ENCODE peak calls at places on chromosomes 3 and 15, in seven cellular contexts. F is endothelial cell, D is IMR-90, Z is heart right ventricle, S is sigmoid colon, L is GM10248, J is kidney epithelial cell. C is an unnamed sample.

GRCh38 chr3:32873491-32874130 is 55.8 kb downstream of the TRIM71 start:
- DNase-seq in F (no peak), D (no peak), Z (no peak), S (no peak), L (no peak), J (no peak), C (no peak)

GRCh38 chr15:63389902-63390301 is 8.3 kb upstream of the CA12 start:
- DNase-seq in F (no peak), D (no peak), Z (peak), S (no peak), L (no peak), J (no peak), C (peak)

GRCh38 chr3:155233213-155233612 is 60.3 kb downstream of the STRIT1 start:
- DNase-seq in F (no peak), D (peak), Z (no peak), S (peak), L (no peak), J (peak), C (peak)

GRCh38 chr3:104564045-104564643 is 802.6 kb upstream of the ALCAM start:
- DNase-seq in F (peak), D (peak), Z (no peak), S (no peak), L (no peak), J (no peak), C (peak)

GRCh38 chr15:86336051-86336788 is 256.5 kb downstream of the AGBL1 start:
- DNase-seq in F (no peak), D (no peak), Z (no peak), S (no peak), L (no peak), J (peak), C (no peak)

GRCh38 chr15:73685561-73685960 is 1.4 kb downstream of the CD276 start:
- DNase-seq in F (no peak), D (peak), Z (no peak), S (no peak), L (no peak), J (no peak), C (no peak)

GRCh38 chr15:70289191-70289955 is 191.7 kb upstream of the TLE3 start:
- DNase-seq in F (no peak), D (no peak), Z (no peak), S (peak), L (no peak), J (no peak), C (peak)

GRCh38 chr15:25246641-25247417 is 192.0 kb downstream of the UBE3A start:
- DNase-seq in F (peak), D (no peak), Z (peak), S (peak), L (no peak), J (no peak), C (no peak)

GRCh38 chr3:106228271-106228670 is 359.5 kb upstream of the CBLB start:
- DNase-seq in F (no peak), D (no peak), Z (no peak), S (no peak), L (no peak), J (no peak), C (no peak)

GRCh38 chr3:192571197-192571791 is 156.0 kb downstream of the FGF12 start:
- DNase-seq in F (no peak), D (peak), Z (peak), S (peak), L (no peak), J (no peak), C (peak)

GRCh38 chr3:87766736-87767135 is 292.1 kb downstream of the CGGBP1 start:
- DNase-seq in F (no peak), D (no peak), Z (no peak), S (no peak), L (no peak), J (no peak), C (no peak)

GRCh38 chr15:44541282-44541958 is 4.5 kb downstream of the EIF3J start:
- DNase-seq in F (no peak), D (peak), Z (no peak), S (no peak), L (no peak), J (no peak), C (peak)

GRCh38 chr15:73887481-73887880 is 14.1 kb downstream of the TBC1D21 start:
- DNase-seq in F (no peak), D (no peak), Z (no peak), S (no peak), L (no peak), J (no peak), C (no peak)

GRCh38 chr15:72197460-72198409 is at the start of gene GRAMD2A:
- DNase-seq in F (peak), D (no peak), Z (no peak), S (no peak), L (peak), J (no peak), C (no peak)

GRCh38 chr15:76206325-76206976 is 104.8 kb downstream of the ETFA start:
- DNase-seq in F (no peak), D (peak), Z (peak), S (peak), L (no peak), J (peak), C (peak)

GRCh38 chr3:62876064-62876463 is 848 bp upstream of the CADPS start:
- DNase-seq in F (peak), D (peak), Z (peak), S (no peak), L (peak), J (peak), C (no peak)

GRCh38 chr3:72661115-72661457 is 187.2 kb downstream of the SHQ1 start:
- DNase-seq in F (no peak), D (peak), Z (peak), S (peak), L (no peak), J (peak), C (peak)

GRCh38 chr3:184077881-184078280 is 19.0 kb upstream of the HTR3E start:
- DNase-seq in F (no peak), D (no peak), Z (no peak), S (no peak), L (no peak), J (no peak), C (no peak)

GRCh38 chr3:172946061-172946460 is 195.0 kb downstream of the SPATA16 start:
- DNase-seq in F (no peak), D (no peak), Z (no peak), S (no peak), L (no peak), J (no peak), C (no peak)

GRCh38 chr3:29764603-29765254 is 483.9 kb downstream of the RBMS3 start:
- DNase-seq in F (no peak), D (peak), Z (no peak), S (no peak), L (no peak), J (no peak), C (peak)

GRCh38 chr15:38378162-38378560 is 75.8 kb upstream of the FAM98B start:
- DNase-seq in F (peak), D (peak), Z (peak), S (peak), L (no peak), J (no peak), C (no peak)

GRCh38 chr15:69861331-69862171 is 236.2 kb downstream of the TLE3 start:
- DNase-seq in F (no peak), D (peak), Z (no peak), S (no peak), L (no peak), J (no peak), C (no peak)

DNA sequence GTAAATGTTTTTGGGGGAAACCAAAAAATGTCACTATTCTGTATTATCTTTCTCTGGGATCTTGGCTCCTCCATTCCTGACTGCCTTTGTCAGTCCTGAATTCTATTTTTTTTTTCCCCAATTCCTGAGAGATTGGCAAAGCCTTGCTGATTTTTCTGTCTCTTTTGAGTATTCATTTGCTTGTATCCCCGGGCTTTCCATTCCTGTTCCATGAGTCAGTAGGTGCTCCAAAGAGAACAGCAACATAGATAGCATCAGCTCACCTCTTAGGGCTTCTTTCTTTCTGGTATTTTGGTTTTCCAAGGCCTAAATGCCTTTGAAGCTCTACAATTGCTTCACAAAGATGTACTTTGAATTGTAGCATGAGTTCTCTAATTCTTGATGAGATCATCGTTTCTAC is 271.7 kb upstream of the LRRC3B start:
- DNase-seq in F (no peak), D (no peak), Z (no peak), S (no peak), L (no peak), J (peak), C (no peak)
- TF ChIP-seq CTCF in F (no peak), D (no peak), Z (no peak), S (no peak), L (no peak), J (no peak), C (no peak)

DNA sequence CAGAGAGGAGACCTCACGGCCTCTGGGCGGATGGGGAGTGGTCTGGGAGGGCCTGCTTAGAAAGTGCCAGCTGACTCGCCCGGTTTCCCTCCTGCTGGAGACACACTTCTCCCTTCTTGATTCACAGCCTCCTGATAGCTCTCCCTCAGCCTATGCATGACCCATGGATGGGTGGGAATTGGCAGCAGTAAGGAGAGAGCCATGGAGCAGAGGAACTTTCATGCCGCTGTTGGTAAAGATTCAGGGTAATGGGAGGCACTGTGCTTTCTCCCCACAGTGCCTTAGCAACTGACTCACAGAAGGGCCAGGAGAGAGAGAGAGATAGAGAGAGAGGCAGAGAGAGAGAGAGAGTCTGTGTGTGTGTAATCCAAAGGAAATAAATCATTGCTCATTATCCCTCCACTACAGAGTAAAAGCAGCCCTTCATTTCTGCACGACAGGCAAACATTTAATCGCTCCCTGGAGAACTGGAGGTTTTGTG is 82.9 kb downstream of the SEMA5B start:
- DNase-seq in F (no peak), D (no peak), Z (no peak), S (no peak), L (no peak), J (no peak), C (no peak)
- TF ChIP-seq CTCF in F (no peak), D (no peak), Z (no peak), S (no peak), L (no peak), J (no peak), C (no peak)

GRCh38 chr3:36842275-36842674 is 77.9 kb upstream of the DCLK3 start:
- DNase-seq in F (no peak), D (no peak), Z (no peak), S (no peak), L (no peak), J (no peak), C (no peak)

GRCh38 chr3:36840453-36840921 is 76.1 kb upstream of the DCLK3 start:
- DNase-seq in F (no peak), D (no peak), Z (peak), S (no peak), L (no peak), J (no peak), C (no peak)

GRCh38 chr3:36833160-36833814 is 68.9 kb upstream of the DCLK3 start:
- DNase-seq in F (no peak), D (no peak), Z (no peak), S (no peak), L (no peak), J (no peak), C (no peak)

GRCh38 chr3:36832406-36832805 is 68.1 kb upstream of the DCLK3 start:
- DNase-seq in F (no peak), D (no peak), Z (no peak), S (no peak), L (no peak), J (no peak), C (no peak)

DNA sequence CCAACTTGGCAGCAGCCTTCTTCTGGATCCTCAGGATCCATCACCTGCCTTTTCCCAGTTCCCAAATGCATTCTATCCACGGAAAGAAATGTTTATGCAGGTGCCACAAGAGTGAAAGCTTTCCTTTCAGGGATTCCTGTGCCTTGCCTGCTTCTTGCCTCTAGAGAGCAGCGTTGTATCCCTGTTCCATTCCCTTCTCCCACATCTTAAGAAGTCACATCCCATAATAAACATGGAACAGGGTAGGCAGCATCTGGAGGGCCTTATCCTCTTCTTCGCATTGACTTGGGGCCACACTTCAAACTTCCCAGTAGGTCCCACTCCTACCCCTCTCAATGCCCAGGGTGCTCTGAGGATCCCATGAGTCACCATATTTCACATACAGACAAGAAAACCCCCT is 72.7 kb upstream of the DCLK3 start:
- DNase-seq in F (no peak), D (no peak), Z (no peak), S (no peak), L (no peak), J (no peak), C (no peak)
- TF ChIP-seq CTCF in F (no peak), D (peak), Z (no peak), S (no peak), L (peak), J (no peak), C (no peak)

GRCh38 chr3:167653155-167653554 is 587 bp downstream of the WDR49 start:
- DNase-seq in F (no peak), D (no peak), Z (no peak), S (no peak), L (no peak), J (no peak), C (no peak)

GRCh38 chr3:167651820-167652219 is 1.9 kb downstream of the WDR49 start:
- DNase-seq in F (no peak), D (no peak), Z (no peak), S (no peak), L (no peak), J (no peak), C (no peak)

GRCh38 chr3:167653750-167654149 is at the start of gene WDR49:
- DNase-seq in F (no peak), D (no peak), Z (no peak), S (no peak), L (peak), J (no peak), C (no peak)

GRCh38 chr3:167649731-167650130 is 4.0 kb downstream of the WDR49 start:
- DNase-seq in F (no peak), D (no peak), Z (no peak), S (no peak), L (no peak), J (no peak), C (peak)

GRCh38 chr3:167650459-167650858 is 3.3 kb downstream of the WDR49 start:
- DNase-seq in F (no peak), D (no peak), Z (no peak), S (no peak), L (no peak), J (no peak), C (peak)
- TF ChIP-seq CTCF in F (no peak), D (no peak), Z (no peak), S (no peak), L (no peak), J (no peak), C (no peak)

GRCh38 chr15:42593143-42593542 is 17.7 kb downstream of the STARD9 start:
- DNase-seq in F (no peak), D (peak), Z (peak), S (peak), L (no peak), J (no peak), C (no peak)

GRCh38 chr15:42595641-42596240 is 20.3 kb downstream of the STARD9 start:
- DNase-seq in F (no peak), D (peak), Z (no peak), S (no peak), L (no peak), J (no peak), C (no peak)

GRCh38 chr15:42590619-42591237 is 15.3 kb downstream of the STARD9 start:
- DNase-seq in F (no peak), D (no peak), Z (no peak), S (no peak), L (no peak), J (no peak), C (no peak)

DNA sequence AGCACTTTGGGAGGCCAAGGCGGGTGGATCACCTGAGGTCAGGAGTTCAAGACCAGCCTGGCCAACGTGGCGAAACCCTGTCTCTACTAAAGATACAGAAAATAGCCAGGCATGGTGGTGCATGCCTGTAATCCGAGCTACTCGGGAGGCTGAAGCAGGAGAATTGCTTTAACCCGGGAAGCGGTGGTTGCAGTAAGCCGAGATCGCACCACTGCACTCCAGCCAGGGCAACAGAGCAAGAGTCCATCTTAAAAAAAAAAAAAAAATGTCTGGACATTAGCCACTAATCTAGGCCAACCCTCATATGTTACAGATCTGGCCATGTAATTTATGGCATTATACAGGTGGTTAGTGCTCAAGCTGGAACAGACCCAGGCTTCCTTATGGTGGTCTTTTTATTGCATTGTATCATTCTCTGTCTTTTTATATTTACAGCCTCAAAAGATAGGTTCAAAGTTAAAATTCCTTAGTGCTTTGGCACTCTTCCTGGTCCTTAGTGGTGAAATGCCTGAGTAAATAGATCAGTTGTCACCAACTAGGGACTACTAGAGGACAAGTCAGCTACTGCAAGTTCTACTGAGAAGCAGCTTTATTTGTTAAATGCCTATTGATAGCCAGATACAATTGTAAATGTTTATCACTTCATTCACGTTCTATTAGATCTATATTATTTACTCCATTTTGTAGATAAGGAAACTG is 16.0 kb downstream of the STARD9 start:
- DNase-seq in F (no peak), D (peak), Z (no peak), S (no peak), L (no peak), J (no peak), C (no peak)
- TF ChIP-seq CTCF in F (no peak), D (peak), Z (peak), S (no peak), L (peak), J (peak), C (peak)